ENCODE peak calls at places on chromosomes 6 and 20, in six cellular contexts. N is stimulated activated CD8-positive, alpha-beta memory T cell treated with anti-CD3 and anti-CD28 coated beads, Interleukin-15, amount 100 ng/mL, for 24 hours; S is activated naive CD4-positive, alpha-beta T cell; M is H7; G is activated CD8-positive, alpha-beta memory T cell treated with anti-CD3 and anti-CD28 coated beads, Interleukin-2, amount 50 U/mL, for 4 hours; V is cardiac muscle cell. Y is an unnamed sample.

GRCh38 chr6:33929575-33930288 is 125.9 kb upstream of the MLN start:
- DNase-seq in N (no peak), V (no peak), S (no peak), M (no peak), G (no peak), Y (no peak)

GRCh38 chr20:60501048-60501447 is 542.8 kb downstream of the CDH26 start:
- DNase-seq in M (no peak), N (no peak), G (no peak), V (no peak), S (no peak), Y (no peak)

GRCh38 chr6:29926795-29927427 is 15.4 kb upstream of the HLA-A start:
- DNase-seq in N (peak; percentile 65), M (peak; percentile 58), S (peak; percentile 57), V (peak; percentile 83), G (peak; percentile 71), Y (no peak)

GRCh38 chr6:108942556-108943492 is 94.6 kb downstream of the ARMC2 start:
- DNase-seq in V (no peak), N (no peak), G (peak; percentile 53), M (no peak), S (peak; percentile 5), Y (no peak)

GRCh38 chr6:56693246-56693607 is 50.5 kb upstream of the DST start:
- DNase-seq in V (peak; percentile 91), G (no peak), N (no peak), M (no peak), S (no peak), Y (no peak)

GRCh38 chr6:1424306-1424927 is 35.0 kb downstream of the FOXF2 start:
- DNase-seq in G (no peak), V (peak; percentile 71), M (peak; percentile 80), N (no peak), S (no peak), Y (peak; percentile 39)

GRCh38 chr20:63448050-63448449 is 24.4 kb downstream of the KCNQ2 start:
- DNase-seq in S (no peak), G (no peak), N (no peak), M (no peak), V (no peak), Y (no peak)

GRCh38 chr6:164927288-164928040 is 381.9 kb downstream of the C6orf118 start:
- DNase-seq in M (peak; percentile 57), N (peak; percentile 40), S (peak; percentile 7), V (peak; percentile 70), G (peak; percentile 46), Y (peak; percentile 52)

GRCh38 chr6:24987439-24987838 is 51.7 kb upstream of the RIPOR2 start:
- DNase-seq in M (no peak), G (no peak), N (no peak), V (no peak), S (no peak), Y (no peak)

GRCh38 chr6:106728296-106728870 is 99.0 kb downstream of the QRSL1 start:
- DNase-seq in N (no peak), S (no peak), V (no peak), M (no peak), G (no peak), Y (no peak)

GRCh38 chr6:47809863-47810262 is 28.0 kb downstream of the OPN5 start:
- DNase-seq in S (no peak), V (no peak), N (no peak), G (no peak), M (no peak), Y (no peak)

GRCh38 chr20:25081065-25081729 is 744 bp downstream of the VSX1 start:
- DNase-seq in M (peak; percentile 94), G (peak; percentile 42), V (peak; percentile 26), N (no peak), S (peak; percentile 26), Y (peak; percentile 77)

GRCh38 chr20:25049261-25050060 is 8.5 kb downstream of the ACSS1 start:
- DNase-seq in V (no peak), S (no peak), G (peak; percentile 7), N (no peak), M (no peak), Y (no peak)

GRCh38 chr20:50957276-50957675 is 1.1 kb downstream of the DPM1 start:
- DNase-seq in S (no peak), G (no peak), V (peak; percentile 56), M (no peak), N (no peak), Y (no peak)

GRCh38 chr6:9520417-9521151 is 894.3 kb downstream of the TFAP2A start:
- DNase-seq in G (no peak), M (no peak), N (no peak), S (no peak), V (peak; percentile 82), Y (no peak)